ENCODE peak calls at places on chromosomes 6 and 20, in nine cellular contexts. D is HCT116, F is fibroblast of lung, B is neural progenitor cell, T is keratinocyte, N is GM23248, Z is GM12878, X is mammary epithelial cell, P is astrocyte. H is an unnamed sample.

GRCh38 chr6:18507561-18507960 is 120.4 kb downstream of the RNF144B start:
- DNase-seq in X (no peak), D (no peak), Z (no peak), B (no peak), T (no peak), P (no peak), N (peak; percentile 61), F (no peak), H (no peak)

GRCh38 chr6:153790881-153791473 is 248.1 kb upstream of the OPRM1 start:
- DNase-seq in P (peak; percentile 59), D (peak; percentile 15), F (peak; percentile 63), T (no peak), B (peak; percentile 38), Z (no peak), N (no peak), X (no peak), H (no peak)

GRCh38 chr6:134936476-134936875 is 13.4 kb downstream of the ALDH8A1 start:
- DNase-seq in P (peak; percentile 55), Z (no peak), X (no peak), B (no peak), F (peak; percentile 57), D (no peak), N (no peak), T (no peak), H (no peak)

GRCh38 chr6:136175873-136176272 is 74.2 kb downstream of the MTFR2 start:
- DNase-seq in Z (no peak), D (no peak), N (no peak), B (no peak), P (no peak), T (no peak), X (no peak), F (no peak), H (no peak)

GRCh38 chr6:126040826-126041225 is 54.5 kb downstream of the TRMT11 start:
- DNase-seq in D (no peak), B (no peak), X (peak; percentile 45), P (peak; percentile 76), F (peak; percentile 83), Z (no peak), N (peak; percentile 84), T (no peak), H (no peak)

GRCh38 chr6:2162089-2162465 is 83.3 kb downstream of the GMDS start:
- DNase-seq in Z (no peak), T (peak; percentile 21), P (no peak), F (no peak), X (peak; percentile 76), B (no peak), N (peak; percentile 17), D (peak; percentile 32), H (no peak)

GRCh38 chr20:60453847-60454246 is 495.6 kb downstream of the CDH26 start:
- DNase-seq in X (no peak), P (no peak), B (peak; percentile 48), T (no peak), Z (no peak), F (no peak), D (no peak), N (no peak), H (no peak)

GRCh38 chr6:158290659-158291058 is 21.6 kb upstream of the TULP4 start:
- DNase-seq in T (no peak), N (no peak), D (no peak), B (no peak), F (no peak), P (no peak), X (no peak), Z (peak; percentile 39), H (peak; percentile 80)

DNA sequence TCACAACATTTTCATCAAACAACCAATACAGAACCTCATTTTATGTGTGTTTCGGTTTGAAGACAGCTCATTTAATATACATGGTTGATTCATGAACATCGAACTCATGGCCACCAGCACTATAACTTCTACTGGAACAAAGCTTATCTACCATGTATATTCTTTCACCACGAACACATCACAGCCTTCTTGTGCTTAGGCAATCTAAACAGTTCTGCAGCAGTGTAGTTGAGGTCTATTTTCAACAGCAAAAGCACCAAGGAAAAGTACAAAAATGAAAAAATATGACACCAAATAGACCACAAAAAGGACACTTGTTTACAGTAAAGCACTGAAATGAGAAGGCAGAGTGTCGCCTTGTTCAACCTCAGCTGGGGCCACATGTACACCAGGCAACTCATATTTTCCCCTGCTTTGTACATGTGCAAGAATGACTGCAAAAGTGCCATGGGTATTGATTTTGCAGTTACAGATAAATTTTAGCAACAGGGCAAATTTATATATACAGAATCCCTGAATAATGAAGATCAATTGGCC is 25.8 kb upstream of the KCNK5 start:
- DNase-seq in T (no peak), X (no peak), Z (no peak), F (no peak), N (no peak), D (no peak), B (no peak), P (no peak), H (no peak)
- TF ChIP-seq EZH2 in T (no peak), X (no peak), Z (no peak), F (no peak), N (no peak), D (no peak), B (no peak), P (no peak), H (no peak)

DNA sequence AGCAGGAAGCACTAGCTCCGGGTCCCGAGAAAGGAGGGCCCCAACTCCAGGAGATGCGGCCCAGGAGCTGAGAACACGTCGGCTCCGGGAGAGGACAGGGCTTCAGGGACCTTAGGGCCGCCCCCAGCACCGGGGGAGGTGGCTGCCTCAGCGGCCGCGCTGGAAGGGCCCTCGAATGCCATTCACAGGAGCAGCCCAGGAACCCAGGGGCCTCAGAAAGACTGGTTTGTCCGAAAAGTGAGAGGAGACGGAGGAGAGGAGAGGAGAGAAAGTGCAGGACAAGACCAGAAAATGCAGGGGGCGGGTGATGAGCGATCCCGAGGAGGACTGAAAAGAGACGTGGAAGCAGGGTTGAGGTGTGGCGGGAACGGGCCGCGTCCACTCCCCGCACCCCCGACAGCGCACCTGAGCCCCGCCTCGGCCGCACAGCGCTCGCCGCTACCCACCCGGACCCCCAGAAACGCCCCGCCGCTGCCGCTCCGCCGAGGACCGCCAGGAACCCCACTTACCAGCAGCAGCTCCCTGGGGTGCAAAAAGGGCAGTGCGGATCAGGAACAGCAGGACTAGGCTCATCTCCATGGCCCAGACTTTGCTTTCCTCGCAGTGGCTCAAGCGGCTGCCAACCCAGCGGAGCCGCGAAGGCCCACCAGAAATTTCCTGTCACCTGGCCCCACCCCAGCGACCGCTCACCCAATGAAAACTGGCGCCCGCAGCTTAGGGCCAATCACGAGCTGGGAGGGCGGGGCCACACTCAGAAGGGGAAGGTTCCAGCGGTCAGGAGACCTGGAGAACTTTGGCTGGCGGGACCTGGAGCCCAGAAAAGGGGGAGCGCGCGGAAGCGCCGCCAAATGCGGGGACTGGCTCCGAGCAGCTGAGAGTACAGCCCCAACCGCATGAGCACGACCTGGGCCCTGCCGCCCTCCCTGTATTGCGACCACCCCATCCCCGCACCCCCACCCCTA is 25.4 kb downstream of the HLA-F start:
- DNase-seq in N (peak; percentile 94), B (peak; percentile 95), D (peak; percentile 69), X (peak; percentile 91), P (peak; percentile 39), F (peak; percentile 63), T (peak; percentile 49), Z (no peak), H (peak; percentile 77)
- TF ChIP-seq EZH2 in N (no peak), B (peak; percentile 63), D (no peak), X (no peak), P (no peak), F (no peak), T (no peak), Z (no peak), H (no peak)

GRCh38 chr20:3894796-3895195 is 5.6 kb downstream of the PANK2 start:
- DNase-seq in F (no peak), X (no peak), D (no peak), Z (no peak), N (no peak), B (no peak), P (no peak), T (no peak), H (no peak)
- TF ChIP-seq EZH2 in F (no peak), X (no peak), D (no peak), Z (no peak), N (no peak), B (no peak), P (no peak), T (no peak), H (no peak)

GRCh38 chr20:43364001-43364400 is 93.7 kb upstream of the SRSF6 start:
- DNase-seq in F (no peak), B (no peak), X (no peak), P (no peak), D (no peak), Z (no peak), T (no peak), N (no peak), H (no peak)
- TF ChIP-seq EZH2 in F (no peak), B (no peak), X (no peak), P (no peak), D (no peak), Z (no peak), T (no peak), N (no peak), H (no peak)

DNA sequence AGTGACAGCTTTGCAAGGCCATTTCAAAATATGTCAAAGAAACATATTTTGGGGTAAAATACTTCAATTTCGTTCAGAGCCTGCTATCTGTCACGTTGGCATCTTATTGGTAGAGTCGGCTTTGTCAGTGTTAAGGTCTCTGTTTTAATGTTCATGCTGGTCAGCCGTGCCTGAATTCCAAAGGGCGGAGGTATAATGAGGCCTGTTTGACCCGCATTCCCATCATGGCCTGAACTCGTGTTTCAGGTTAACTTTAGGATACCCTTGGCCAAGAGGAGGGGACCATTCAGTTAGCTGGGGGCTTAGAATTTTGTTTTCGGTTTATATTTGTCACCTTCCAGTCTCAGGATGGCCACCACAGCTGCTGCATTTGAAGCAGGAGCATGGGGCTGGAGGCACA is 236.4 kb downstream of the NFATC2 start:
- DNase-seq in N (no peak), X (no peak), B (no peak), F (no peak), Z (no peak), P (no peak), T (no peak), D (no peak), H (no peak)
- TF ChIP-seq EZH2 in N (no peak), X (no peak), B (no peak), F (no peak), Z (no peak), P (no peak), T (no peak), D (no peak), H (no peak)

DNA sequence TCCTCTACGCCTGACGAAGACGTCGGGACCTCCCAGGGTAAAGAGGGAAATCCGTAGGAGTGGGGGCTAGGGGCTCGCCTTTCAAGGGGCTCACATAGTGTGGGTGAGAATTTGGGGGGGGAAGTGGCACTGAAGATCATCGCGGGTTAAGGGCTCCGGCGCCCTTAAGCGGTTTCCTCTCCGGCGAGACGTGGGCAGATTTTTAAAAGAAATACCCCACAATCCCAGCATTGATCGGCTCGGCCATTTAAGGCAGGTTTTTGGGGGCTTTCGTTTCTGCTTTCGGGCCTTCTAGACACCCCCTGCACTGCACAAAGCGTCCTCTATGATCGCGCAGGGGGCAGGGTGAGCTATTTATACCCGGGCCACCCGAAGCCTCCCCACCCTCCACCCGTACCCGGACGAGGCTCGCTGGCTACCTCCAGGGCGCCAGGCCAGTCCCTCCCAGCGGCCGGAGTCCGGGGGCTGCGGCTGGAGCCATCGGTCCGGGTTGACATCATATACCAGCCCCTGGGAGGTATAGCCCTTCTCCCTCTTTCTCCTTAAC is 1.2 kb downstream of the NKX2-2 start:
- DNase-seq in X (no peak), T (no peak), D (no peak), Z (no peak), P (no peak), F (no peak), N (no peak), B (peak; percentile 42), H (no peak)
- TF ChIP-seq EZH2 in X (no peak), T (peak; percentile 66), D (no peak), Z (no peak), P (peak; percentile 2), F (no peak), N (peak; percentile 92), B (peak; percentile 82), H (no peak)

H was measured in MM.1S.